ENCODE peak calls at places on chromosomes 7 and 10, in ten cellular contexts. R, T, P, F, K, W, U, O, S and N are unnamed samples.
A peak's percentile ranks its signal among the peaks of the same experiment; 100 is the strongest.

GRCh38 chr7:112505495-112505894 is 24.7 kb downstream of the LSMEM1 start:
- DNase-seq in R (no peak), T (no peak), P (no peak), F (no peak), K (no peak), W (no peak), U (no peak), O (no peak), S (no peak), N (no peak)

GRCh38 chr7:42082144-42082543 is 154.9 kb downstream of the GLI3 start:
- DNase-seq in R (no peak), T (no peak), P (no peak), F (no peak), K (no peak), W (peak; percentile 85), U (no peak), O (no peak), S (no peak), N (no peak)

GRCh38 chr7:150399861-150400778 is 21.0 kb downstream of the ZNF775 start:
- DNase-seq in R (no peak), T (no peak), P (no peak), F (no peak), K (no peak), W (peak; percentile 90), U (no peak), O (no peak), S (no peak), N (no peak)

GRCh38 chr7:110043514-110043913 is 1047.4 kb upstream of the LRRN3 start:
- DNase-seq in R (no peak), T (no peak), P (no peak), F (no peak), K (no peak), W (no peak), U (no peak), O (no peak), S (no peak), N (no peak)

GRCh38 chr7:74141705-74142104 is 32.5 kb upstream of the EIF4H start:
- DNase-seq in R (no peak), T (peak; percentile 29), P (no peak), F (no peak), K (no peak), W (no peak), U (no peak), O (peak; percentile 18), S (no peak), N (no peak)

GRCh38 chr10:34305189-34305588 is 509.9 kb downstream of the PARD3 start:
- DNase-seq in R (no peak), T (peak; percentile 5), P (no peak), F (no peak), K (no peak), W (no peak), U (peak; percentile 17), O (peak; percentile 1), S (no peak), N (no peak)

GRCh38 chr7:134622303-134622995 is 24.2 kb upstream of the BPGM start:
- DNase-seq in R (no peak), T (no peak), P (no peak), F (no peak), K (no peak), W (no peak), U (no peak), O (no peak), S (no peak), N (no peak)

GRCh38 chr7:157228864-157229422 is 90.2 kb downstream of the UBE3C start:
- DNase-seq in R (no peak), T (peak; percentile 70), P (peak; percentile 23), F (no peak), K (no peak), W (peak; percentile 22), U (peak; percentile 68), O (peak; percentile 37), S (peak; percentile 18), N (no peak)

GRCh38 chr7:116777613-116778380 is 84.6 kb upstream of the CAPZA2 start:
- DNase-seq in R (no peak), T (no peak), P (no peak), F (no peak), K (no peak), W (peak; percentile 43), U (no peak), O (no peak), S (no peak), N (no peak)

GRCh38 chr7:151598045-151598444 is 78.3 kb upstream of the RHEB start:
- DNase-seq in R (no peak), T (no peak), P (no peak), F (no peak), K (no peak), W (peak; percentile 81), U (no peak), O (no peak), S (no peak), N (no peak)

GRCh38 chr7:124457841-124458240 is 307.8 kb downstream of the GPR37 start:
- DNase-seq in R (no peak), T (no peak), P (no peak), F (no peak), K (no peak), W (peak; percentile 1), U (no peak), O (no peak), S (no peak), N (no peak)